ENCODE peak calls at places on chromosomes 6 and 20, in ten cellular contexts. One of them, this sample, is unnamed.

GRCh38 chr6:83273596-83273995 is 80.4 kb downstream of the RWDD2A start:
- DNase-seq in effector CD4-positive, alpha-beta T cell: no peak
- DNase-seq in stimulated activated CD8-positive, alpha-beta memory T cell treated with anti-CD3 and anti-CD28 coated beads, Interleukin-15, amount 100 ng/mL, for 4 hours: no peak
- DNase-seq in AG10803: peak
- DNase-seq in GM23338: no peak
- DNase-seq in activated CD4-positive, alpha-beta T cell treated with anti-CD3 and anti-CD28 coated beads, Interleukin-2, amount 50 U/mL, for 1 hour: no peak
- DNase-seq in psoas muscle: no peak
- DNase-seq in hepatocyte: no peak
- DNase-seq in activated naive CD4-positive, alpha-beta T cell: no peak
- DNase-seq in LoVo: no peak
- DNase-seq in this sample: no peak

GRCh38 chr6:108690326-108691000 is 129.7 kb downstream of the FOXO3 start:
- DNase-seq in activated naive CD4-positive, alpha-beta T cell: no peak
- DNase-seq in effector CD4-positive, alpha-beta T cell: no peak
- DNase-seq in psoas muscle: no peak
- DNase-seq in hepatocyte: no peak
- DNase-seq in GM23338: no peak
- DNase-seq in LoVo: no peak
- DNase-seq in AG10803: peak
- DNase-seq in stimulated activated CD8-positive, alpha-beta memory T cell treated with anti-CD3 and anti-CD28 coated beads, Interleukin-15, amount 100 ng/mL, for 4 hours: no peak
- DNase-seq in activated CD4-positive, alpha-beta T cell treated with anti-CD3 and anti-CD28 coated beads, Interleukin-2, amount 50 U/mL, for 1 hour: no peak
- DNase-seq in this sample: no peak

GRCh38 chr20:46148313-46149213 is 30.4 kb downstream of the CD40 start:
- DNase-seq in hepatocyte: no peak
- DNase-seq in activated naive CD4-positive, alpha-beta T cell: no peak
- DNase-seq in activated CD4-positive, alpha-beta T cell treated with anti-CD3 and anti-CD28 coated beads, Interleukin-2, amount 50 U/mL, for 1 hour: no peak
- DNase-seq in LoVo: no peak
- DNase-seq in psoas muscle: no peak
- DNase-seq in GM23338: no peak
- DNase-seq in stimulated activated CD8-positive, alpha-beta memory T cell treated with anti-CD3 and anti-CD28 coated beads, Interleukin-15, amount 100 ng/mL, for 4 hours: no peak
- DNase-seq in AG10803: no peak
- DNase-seq in effector CD4-positive, alpha-beta T cell: no peak
- DNase-seq in this sample: no peak

GRCh38 chr6:36301085-36301658 is 31.3 kb downstream of the PNPLA1 start:
- DNase-seq in activated naive CD4-positive, alpha-beta T cell: no peak
- DNase-seq in effector CD4-positive, alpha-beta T cell: no peak
- DNase-seq in psoas muscle: no peak
- DNase-seq in hepatocyte: no peak
- DNase-seq in stimulated activated CD8-positive, alpha-beta memory T cell treated with anti-CD3 and anti-CD28 coated beads, Interleukin-15, amount 100 ng/mL, for 4 hours: no peak
- DNase-seq in LoVo: no peak
- DNase-seq in GM23338: no peak
- DNase-seq in activated CD4-positive, alpha-beta T cell treated with anti-CD3 and anti-CD28 coated beads, Interleukin-2, amount 50 U/mL, for 1 hour: no peak
- DNase-seq in AG10803: no peak
- DNase-seq in this sample: no peak

GRCh38 chr6:31321820-31322219 is 35.2 kb downstream of the HLA-B start:
- DNase-seq in effector CD4-positive, alpha-beta T cell: no peak
- DNase-seq in stimulated activated CD8-positive, alpha-beta memory T cell treated with anti-CD3 and anti-CD28 coated beads, Interleukin-15, amount 100 ng/mL, for 4 hours: no peak
- DNase-seq in activated naive CD4-positive, alpha-beta T cell: no peak
- DNase-seq in hepatocyte: no peak
- DNase-seq in AG10803: no peak
- DNase-seq in GM23338: peak
- DNase-seq in psoas muscle: no peak
- DNase-seq in LoVo: no peak
- DNase-seq in activated CD4-positive, alpha-beta T cell treated with anti-CD3 and anti-CD28 coated beads, Interleukin-2, amount 50 U/mL, for 1 hour: no peak
- DNase-seq in this sample: no peak

GRCh38 chr6:102298066-102298465 is 904.6 kb downstream of the GRIK2 start:
- DNase-seq in psoas muscle: no peak
- DNase-seq in activated naive CD4-positive, alpha-beta T cell: no peak
- DNase-seq in LoVo: no peak
- DNase-seq in GM23338: no peak
- DNase-seq in hepatocyte: no peak
- DNase-seq in activated CD4-positive, alpha-beta T cell treated with anti-CD3 and anti-CD28 coated beads, Interleukin-2, amount 50 U/mL, for 1 hour: no peak
- DNase-seq in AG10803: no peak
- DNase-seq in effector CD4-positive, alpha-beta T cell: no peak
- DNase-seq in stimulated activated CD8-positive, alpha-beta memory T cell treated with anti-CD3 and anti-CD28 coated beads, Interleukin-15, amount 100 ng/mL, for 4 hours: no peak
- DNase-seq in this sample: no peak

GRCh38 chr6:31086788-31087440 is 25.5 kb downstream of the C6orf15 start:
- DNase-seq in stimulated activated CD8-positive, alpha-beta memory T cell treated with anti-CD3 and anti-CD28 coated beads, Interleukin-15, amount 100 ng/mL, for 4 hours: no peak
- DNase-seq in psoas muscle: no peak
- DNase-seq in AG10803: peak
- DNase-seq in activated naive CD4-positive, alpha-beta T cell: no peak
- DNase-seq in effector CD4-positive, alpha-beta T cell: no peak
- DNase-seq in activated CD4-positive, alpha-beta T cell treated with anti-CD3 and anti-CD28 coated beads, Interleukin-2, amount 50 U/mL, for 1 hour: no peak
- DNase-seq in hepatocyte: no peak
- DNase-seq in GM23338: no peak
- DNase-seq in LoVo: peak
- DNase-seq in this sample: no peak

GRCh38 chr6:44851176-44851575 is 463.7 kb downstream of the CDC5L start:
- DNase-seq in activated CD4-positive, alpha-beta T cell treated with anti-CD3 and anti-CD28 coated beads, Interleukin-2, amount 50 U/mL, for 1 hour: no peak
- DNase-seq in effector CD4-positive, alpha-beta T cell: no peak
- DNase-seq in psoas muscle: no peak
- DNase-seq in stimulated activated CD8-positive, alpha-beta memory T cell treated with anti-CD3 and anti-CD28 coated beads, Interleukin-15, amount 100 ng/mL, for 4 hours: no peak
- DNase-seq in GM23338: no peak
- DNase-seq in hepatocyte: no peak
- DNase-seq in LoVo: no peak
- DNase-seq in activated naive CD4-positive, alpha-beta T cell: no peak
- DNase-seq in AG10803: peak
- DNase-seq in this sample: no peak

GRCh38 chr6:108541843-108542795 is 18.6 kb upstream of the FOXO3 start:
- DNase-seq in activated CD4-positive, alpha-beta T cell treated with anti-CD3 and anti-CD28 coated beads, Interleukin-2, amount 50 U/mL, for 1 hour: peak
- DNase-seq in psoas muscle: peak
- DNase-seq in stimulated activated CD8-positive, alpha-beta memory T cell treated with anti-CD3 and anti-CD28 coated beads, Interleukin-15, amount 100 ng/mL, for 4 hours: no peak
- DNase-seq in hepatocyte: peak
- DNase-seq in GM23338: peak
- DNase-seq in AG10803: peak
- DNase-seq in LoVo: peak
- DNase-seq in effector CD4-positive, alpha-beta T cell: peak
- DNase-seq in activated naive CD4-positive, alpha-beta T cell: peak
- DNase-seq in this sample: peak